ENCODE peak calls at places on chromosomes 3 and 15, in seven cellular contexts. Q is NCI-H774; B is activated gamma-delta T cell treated with anti-CD3 and anti-CD28 coated beads, Interleukin-2, amount 50 U/mL, for 16 hours; T is non-pigmented ciliary epithelial cell; U is GM23248; I is posterior cingulate gyrus; D is NCI-H446 treated with DMSO at 0.1 percent for 48 hours. X is an unnamed sample.

GRCh38 chr15:99454941-99455795 is 110.6 kb upstream of the MEF2A start:
- DNase-seq in Q (no peak), B (no peak), T (peak; percentile 86), U (peak; percentile 98), I (peak; percentile 93), D (no peak), X (peak; percentile 93)

GRCh38 chr3:107911337-107912000 is 179.4 kb downstream of the CD47 start:
- DNase-seq in Q (no peak), B (no peak), T (no peak), U (no peak), I (no peak), D (no peak), X (no peak)

GRCh38 chr3:112046599-112046998 is 12.1 kb downstream of the TMPRSS7 start:
- DNase-seq in Q (no peak), B (no peak), T (no peak), U (peak; percentile 45), I (no peak), D (no peak), X (no peak)

GRCh38 chr15:90560229-90560771 is 30.6 kb downstream of the CRTC3 start:
- DNase-seq in Q (no peak), B (no peak), T (peak; percentile 82), U (peak; percentile 95), I (no peak), D (no peak), X (peak; percentile 68)

GRCh38 chr3:101950510-101950909 is 101.2 kb downstream of the NFKBIZ start:
- DNase-seq in Q (no peak), B (no peak), T (peak; percentile 87), U (peak; percentile 96), I (no peak), D (no peak), X (no peak)

GRCh38 chr15:92818658-92819311 is 81.3 kb upstream of the CHD2 start:
- DNase-seq in Q (no peak), B (no peak), T (no peak), U (no peak), I (no peak), D (no peak), X (no peak)

GRCh38 chr3:44993471-44994205 is 17.6 kb downstream of the EXOSC7 start:
- DNase-seq in Q (no peak), B (no peak), T (no peak), U (peak; percentile 79), I (no peak), D (no peak), X (no peak)

GRCh38 chr15:97087337-97087736 is 756.8 kb downstream of the NR2F2 start:
- DNase-seq in Q (no peak), B (no peak), T (no peak), U (no peak), I (no peak), D (no peak), X (no peak)

GRCh38 chr15:55267401-55268053 is 22.1 kb downstream of the RAB27A start:
- DNase-seq in Q (no peak), B (peak; percentile 59), T (no peak), U (no peak), I (no peak), D (no peak), X (no peak)

GRCh38 chr3:188633206-188633605 is 479.2 kb downstream of the LPP start:
- DNase-seq in Q (no peak), B (no peak), T (no peak), U (no peak), I (no peak), D (no peak), X (no peak)

GRCh38 chr3:49718419-49719213 is 868 bp downstream of the AMIGO3 start:
- DNase-seq in Q (no peak), B (no peak), T (no peak), U (no peak), I (peak; percentile 72), D (no peak), X (no peak)

GRCh38 chr3:187678869-187679268 is 8.7 kb upstream of the SST start:
- DNase-seq in Q (peak; percentile 66), B (no peak), T (peak; percentile 37), U (peak; percentile 86), I (peak; percentile 31), D (no peak), X (peak; percentile 39)

GRCh38 chr15:100201376-100202280 is 140.1 kb downstream of the ADAMTS17 start:
- DNase-seq in Q (no peak), B (peak; percentile 6), T (peak; percentile 8), U (no peak), I (no peak), D (no peak), X (no peak)

GRCh38 chr3:80550154-80550553 is 782.4 kb upstream of the ROBO1 start:
- DNase-seq in Q (no peak), B (no peak), T (no peak), U (no peak), I (no peak), D (no peak), X (no peak)

GRCh38 chr15:76994971-76995945 is at the start of gene PSTPIP1:
- DNase-seq in Q (no peak), B (peak; percentile 49), T (no peak), U (peak; percentile 66), I (peak; percentile 89), D (peak; percentile 55), X (peak; percentile 28)

GRCh38 chr3:48410205-48411040 is 19.5 kb downstream of the PLXNB1 start:
- DNase-seq in Q (no peak), B (no peak), T (no peak), U (no peak), I (peak; percentile 50), D (no peak), X (peak; percentile 13)

GRCh38 chr15:64634020-64634419 is 141.4 kb downstream of the RBPMS2 start:
- DNase-seq in Q (no peak), B (peak; percentile 24), T (no peak), U (no peak), I (no peak), D (no peak), X (no peak)

GRCh38 chr15:85587707-85588441 is 206.9 kb downstream of the KLHL25 start:
- DNase-seq in Q (no peak), B (no peak), T (peak; percentile 64), U (peak; percentile 94), I (no peak), D (no peak), X (no peak)

GRCh38 chr3:88013592-88013991 is 45.2 kb downstream of the CGGBP1 start:
- DNase-seq in Q (no peak), B (no peak), T (no peak), U (peak; percentile 13), I (no peak), D (no peak), X (no peak)

GRCh38 chr3:52822363-52822762 is 8.1 kb downstream of the ITIH4 start:
- DNase-seq in Q (no peak), B (no peak), T (no peak), U (no peak), I (no peak), D (no peak), X (no peak)

GRCh38 chr3:126720596-126720995 is 16.6 kb downstream of the CHCHD6 start:
- DNase-seq in Q (no peak), B (no peak), T (no peak), U (no peak), I (no peak), D (no peak), X (no peak)

GRCh38 chr15:64566629-64567427 is 106.5 kb downstream of the ZNF609 start:
- DNase-seq in Q (no peak), B (no peak), T (no peak), U (no peak), I (no peak), D (no peak), X (no peak)

GRCh38 chr3:101070260-101071121 is 77.3 kb upstream of the ABI3BP start:
- DNase-seq in Q (peak; percentile 10), B (peak; percentile 1), T (no peak), U (no peak), I (peak; percentile 76), D (no peak), X (no peak)

GRCh38 chr3:86837871-86838270 is 153.1 kb downstream of the VGLL3 start:
- DNase-seq in Q (no peak), B (no peak), T (no peak), U (peak; percentile 47), I (no peak), D (no peak), X (no peak)